ENCODE peak calls at places on chromosomes 2 and 18, in six cellular contexts. H is adrenal gland; P is H54; U is stimulated activated CD8-positive, alpha-beta memory T cell treated with anti-CD3 and anti-CD28 coated beads, Interleukin-12 subunit alpha, Interleukin-12 subunit beta, amount 100 ng/mL, for 1 hour; R is mucosa of descending colon; W is activated CD4-positive, alpha-beta memory T cell treated with anti-CD3 and anti-CD28 coated beads, Interleukin-2, amount 10 ng/mL, durations not matched to agents 7 days and 5 days. B is an unnamed sample.

GRCh38 chr2:207487650-207488315 is 42.0 kb upstream of the CREB1 start:
- DNase-seq in H (peak), P (peak), U (no peak), R (no peak), W (no peak), B (no peak)

GRCh38 chr2:167570370-167570769 is 677.0 kb downstream of the STK39 start:
- DNase-seq in H (no peak), P (no peak), U (no peak), R (no peak), W (no peak), B (no peak)

GRCh38 chr2:193584001-193584400 is 1389.3 kb upstream of the TMEFF2 start:
- DNase-seq in H (no peak), P (peak), U (no peak), R (peak), W (no peak), B (no peak)

GRCh38 chr18:56650056-56650455 is 1.1 kb upstream of the WDR7 start:
- DNase-seq in H (no peak), P (no peak), U (no peak), R (no peak), W (no peak), B (no peak)

GRCh38 chr2:39118786-39119499 is 1.9 kb downstream of the SOS1 start:
- DNase-seq in H (no peak), P (no peak), U (no peak), R (no peak), W (no peak), B (no peak)

GRCh38 chr18:23689616-23690504 is 607 bp downstream of the LAMA3 start:
- DNase-seq in H (peak), P (no peak), U (no peak), R (peak), W (no peak), B (peak)

GRCh38 chr2:23533014-23533730 is 148.2 kb downstream of the KLHL29 start:
- DNase-seq in H (no peak), P (no peak), U (no peak), R (no peak), W (no peak), B (no peak)

GRCh38 chr2:72803626-72804320 is 22.1 kb downstream of the EXOC6B start:
- DNase-seq in H (no peak), P (no peak), U (no peak), R (no peak), W (no peak), B (no peak)

GRCh38 chr2:40028792-40029488 is 249.9 kb upstream of the THUMPD2 start:
- DNase-seq in H (no peak), P (no peak), U (no peak), R (no peak), W (no peak), B (no peak)

GRCh38 chr18:26546170-26546874 is 2.0 kb downstream of the KCTD1 start:
- DNase-seq in H (no peak), P (no peak), U (no peak), R (no peak), W (no peak), B (no peak)

GRCh38 chr2:235105821-235106359 is 154.1 kb downstream of the SH3BP4 start:
- DNase-seq in H (no peak), P (no peak), U (no peak), R (no peak), W (no peak), B (no peak)

GRCh38 chr2:135703300-135703699 is 38.4 kb upstream of the UBXN4 start:
- DNase-seq in H (no peak), P (no peak), U (no peak), R (no peak), W (no peak), B (no peak)

GRCh38 chr2:33395660-33396249 is 80.7 kb upstream of the RASGRP3 start:
- DNase-seq in H (peak), P (no peak), U (peak), R (peak), W (peak), B (peak)

GRCh38 chr18:55249572-55249971 is 290.3 kb upstream of the CCDC68 start:
- DNase-seq in H (no peak), P (no peak), U (no peak), R (no peak), W (no peak), B (peak)

GRCh38 chr2:8324164-8324848 is 357.6 kb upstream of the ID2 start:
- DNase-seq in H (no peak), P (no peak), U (no peak), R (no peak), W (no peak), B (no peak)

GRCh38 chr2:47035615-47036488 is 119.3 kb downstream of the STPG4 start:
- DNase-seq in H (no peak), P (no peak), U (no peak), R (no peak), W (no peak), B (no peak)

GRCh38 chr18:62399781-62400308 is 74.7 kb downstream of the TNFRSF11A start:
- DNase-seq in H (no peak), P (peak), U (no peak), R (peak), W (no peak), B (no peak)

GRCh38 chr18:79922971-79923411 is 28.5 kb downstream of the SLC66A2 start:
- DNase-seq in H (peak), P (no peak), U (no peak), R (no peak), W (no peak), B (no peak)

GRCh38 chr2:230944804-230945372 is 19.8 kb upstream of the GPR55 start:
- DNase-seq in H (no peak), P (no peak), U (no peak), R (no peak), W (no peak), B (no peak)

B was measured in GM10248.